ENCODE peak calls at places on chromosomes 3 and 15, in seven cellular contexts. F is nephron progenitor cell, T is left ventricle myocardium inferior, A is uterus, G is Calu3, I is brain microvascular endothelial cell, Q is pancreas. O is an unnamed sample.

GRCh38 chr15:27582741-27583400 is 516.2 kb downstream of the OCA2 start:
- DNase-seq in T (no peak), G (no peak), Q (no peak), A (no peak), I (no peak), F (no peak), O (no peak)

GRCh38 chr3:88957751-88958452 is 149.5 kb upstream of the EPHA3 start:
- DNase-seq in Q (no peak), A (no peak), T (no peak), G (peak; percentile 3), I (peak; percentile 86), F (no peak), O (peak; percentile 80)

GRCh38 chr3:156620260-156620659 is 54.1 kb upstream of the TIPARP start:
- DNase-seq in I (peak; percentile 18), A (no peak), T (no peak), Q (no peak), G (no peak), F (no peak), O (no peak)

GRCh38 chr15:89740137-89740536 is 10.9 kb downstream of the MESP1 start:
- DNase-seq in A (peak; percentile 64), I (peak; percentile 49), G (peak; percentile 85), F (peak; percentile 70), Q (peak; percentile 73), T (no peak), O (peak; percentile 78)

GRCh38 chr15:56339594-56339993 is 25.6 kb upstream of the TEX9 start:
- DNase-seq in G (no peak), T (no peak), A (no peak), F (no peak), Q (no peak), I (no peak), O (no peak)

GRCh38 chr3:66138336-66139234 is 82.2 kb upstream of the SLC25A26 start:
- DNase-seq in G (peak; percentile 64), F (peak; percentile 52), T (peak; percentile 28), I (peak; percentile 62), Q (peak; percentile 63), A (peak; percentile 27), O (peak; percentile 81)

GRCh38 chr3:190205739-190206138 is 85.0 kb upstream of the P3H2 start:
- DNase-seq in F (no peak), T (no peak), A (no peak), Q (no peak), I (peak; percentile 74), G (no peak), O (no peak)

GRCh38 chr15:40338921-40339620 is 1.7 kb downstream of the CCDC9B start:
- DNase-seq in A (peak; percentile 62), F (no peak), G (peak; percentile 87), T (peak; percentile 47), Q (peak; percentile 79), I (peak; percentile 85), O (peak; percentile 76)

GRCh38 chr3:25044762-25045161 is 383.3 kb upstream of the RARB start:
- DNase-seq in G (no peak), Q (no peak), T (no peak), I (no peak), F (no peak), A (no peak), O (no peak)

GRCh38 chr15:88636039-88636438 is 2.8 kb upstream of the ISG20 start:
- DNase-seq in G (peak; percentile 84), F (no peak), I (no peak), Q (peak; percentile 88), T (no peak), A (no peak), O (no peak)

GRCh38 chr3:126536126-126536525 is 12.2 kb downstream of the CHST13 start:
- DNase-seq in G (no peak), Q (no peak), T (peak; percentile 5), F (no peak), I (no peak), A (no peak), O (no peak)

GRCh38 chr15:99511529-99511864 is 54.3 kb upstream of the MEF2A start:
- DNase-seq in Q (no peak), I (peak; percentile 39), A (no peak), G (no peak), F (no peak), T (no peak), O (peak; percentile 93)

GRCh38 chr3:37324752-37325407 is 150.5 kb upstream of the LRRFIP2 start:
- DNase-seq in Q (no peak), F (no peak), G (no peak), A (no peak), T (no peak), I (no peak), O (peak; percentile 42)

GRCh38 chr3:29494305-29495036 is 213.6 kb downstream of the RBMS3 start:
- DNase-seq in Q (no peak), F (no peak), A (no peak), I (no peak), T (no peak), G (no peak), O (peak; percentile 57)

GRCh38 chr3:183303725-183304124 is 50.7 kb downstream of the B3GNT5 start:
- DNase-seq in F (no peak), G (no peak), A (no peak), T (no peak), Q (no peak), I (no peak), O (no peak)

GRCh38 chr3:37961622-37962455 is 28.7 kb upstream of the VILL start:
- DNase-seq in F (no peak), I (no peak), A (no peak), T (no peak), Q (no peak), G (no peak), O (no peak)

GRCh38 chr15:50261979-50262378 is 3.5 kb downstream of the HDC start:
- DNase-seq in A (no peak), F (no peak), Q (no peak), I (no peak), T (no peak), G (no peak), O (no peak)
- TF ChIP-seq CTCF in A (no peak), F (no peak), Q (no peak), I (peak; percentile 15), T (no peak), G (no peak), O (no peak)

GRCh38 chr3:21825684-21826083 is 74.7 kb upstream of the ZNF385D start:
- DNase-seq in Q (no peak), G (no peak), F (no peak), I (no peak), A (no peak), T (no peak), O (no peak)
- TF ChIP-seq CTCF in Q (no peak), G (no peak), F (no peak), I (no peak), A (no peak), T (no peak), O (no peak)

GRCh38 chr3:15823092-15823491 is 25.3 kb upstream of the ANKRD28 start:
- DNase-seq in F (peak; percentile 3), T (no peak), G (no peak), A (no peak), I (no peak), Q (no peak), O (no peak)

GRCh38 chr3:15819043-15819442 is 21.3 kb upstream of the ANKRD28 start:
- DNase-seq in T (no peak), F (no peak), I (no peak), G (no peak), A (no peak), Q (no peak), O (no peak)

GRCh38 chr3:15822281-15822680 is 24.5 kb upstream of the ANKRD28 start:
- DNase-seq in I (no peak), G (no peak), A (no peak), F (no peak), T (no peak), Q (no peak), O (no peak)

GRCh38 chr3:15819576-15819975 is 21.8 kb upstream of the ANKRD28 start:
- DNase-seq in Q (no peak), I (no peak), A (no peak), F (no peak), G (no peak), T (no peak), O (no peak)

GRCh38 chr3:15820911-15821310 is 23.1 kb upstream of the ANKRD28 start:
- DNase-seq in F (no peak), Q (no peak), G (no peak), I (no peak), T (no peak), A (no peak), O (no peak)
- TF ChIP-seq CTCF in F (no peak), Q (no peak), G (no peak), I (peak; percentile 26), T (no peak), A (no peak), O (no peak)

DNA sequence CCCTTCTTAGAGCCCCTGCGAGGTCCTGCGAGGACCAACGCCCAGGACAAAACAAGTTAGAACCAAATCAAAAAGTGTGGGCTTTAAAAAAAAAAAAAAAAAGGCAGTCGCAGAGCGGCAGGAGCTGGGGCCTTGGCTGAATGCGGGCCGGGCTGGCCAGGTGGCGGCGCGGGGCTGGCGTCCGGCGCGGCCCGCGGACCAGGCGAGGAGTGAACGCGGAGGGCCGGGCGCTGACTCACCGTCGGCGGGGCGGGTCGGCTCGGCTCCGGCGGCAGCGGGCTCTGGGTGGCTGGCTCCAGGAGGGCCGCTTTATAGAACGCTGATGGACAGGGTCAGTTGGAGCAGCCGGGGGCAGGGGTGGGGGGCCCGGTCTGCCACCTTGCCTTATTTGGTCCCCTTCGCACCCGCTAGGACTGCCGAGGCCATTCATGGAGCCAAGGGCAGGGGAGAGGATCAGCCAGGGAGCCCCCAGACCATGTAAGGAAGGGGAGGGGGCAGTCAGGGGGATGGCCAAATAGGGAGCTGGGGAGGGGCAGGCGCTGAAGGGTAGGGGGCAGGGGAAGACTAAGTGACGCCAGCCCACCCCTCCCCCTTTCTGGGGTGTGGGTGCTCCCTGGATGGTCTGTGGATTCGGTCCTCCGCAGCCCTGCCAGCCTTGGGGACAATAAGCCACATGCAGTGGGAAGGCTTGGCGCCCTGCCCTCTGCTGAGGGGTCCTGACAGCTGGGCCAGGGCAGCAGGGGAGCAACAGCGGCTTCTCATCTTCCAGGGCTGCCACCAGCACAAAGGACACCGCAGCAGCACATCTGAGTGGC is at the start of gene ACTC1:
- DNase-seq in G (peak; percentile 39), F (peak; percentile 77), I (peak; percentile 39), T (peak; percentile 78), Q (peak; percentile 54), A (peak; percentile 54), O (peak; percentile 96)
- TF ChIP-seq CTCF in G (no peak), F (no peak), I (no peak), T (no peak), Q (no peak), A (no peak), O (no peak)

O was measured in cardiac muscle cell.